ENCODE peak calls at places on chromosomes 13 and 19, in five cellular contexts. O, W, L, J and S are unnamed samples.

GRCh38 chr13:112487127-112487517 is 100.8 kb downstream of the TUBGCP3 start:
- DNase-seq in O (no peak), W (no peak), L (no peak), J (no peak), S (no peak)

GRCh38 chr13:111219306-111219705 is 101.1 kb upstream of the TEX29 start:
- DNase-seq in O (no peak), W (no peak), L (peak), J (no peak), S (peak)

GRCh38 chr19:55464039-55464668 is 397 bp downstream of the C19orf85 start:
- DNase-seq in O (no peak), W (no peak), L (no peak), J (no peak), S (no peak)

GRCh38 chr13:114118763-114119123 is 13.7 kb downstream of the RASA3 start:
- DNase-seq in O (no peak), W (no peak), L (peak), J (no peak), S (peak)

GRCh38 chr13:109593230-109593629 is 193.2 kb downstream of the IRS2 start:
- DNase-seq in O (no peak), W (no peak), L (no peak), J (no peak), S (no peak)

GRCh38 chr19:49327878-49328544 is 3.0 kb upstream of the SLC6A16 start:
- DNase-seq in O (no peak), W (no peak), L (peak), J (no peak), S (no peak)

GRCh38 chr13:50993908-50994307 is 84.3 kb downstream of the RNASEH2B start:
- DNase-seq in O (no peak), W (no peak), L (peak), J (no peak), S (no peak)

GRCh38 chr13:98228661-98229349 is 51.7 kb upstream of the RNF113B start:
- DNase-seq in O (no peak), W (no peak), L (no peak), J (no peak), S (no peak)

GRCh38 chr13:30751183-30751933 is 16.0 kb downstream of the ALOX5AP start:
- DNase-seq in O (no peak), W (no peak), L (no peak), J (no peak), S (no peak)

GRCh38 chr19:3821857-3822364 is 35.7 kb upstream of the MATK start:
- DNase-seq in O (peak), W (no peak), L (peak), J (peak), S (peak)

GRCh38 chr19:30358821-30359580 is 13.2 kb upstream of the ZNF536 start:
- DNase-seq in O (no peak), W (no peak), L (no peak), J (no peak), S (no peak)

GRCh38 chr19:49936549-49936948 is 7.2 kb upstream of the NUP62 start:
- DNase-seq in O (no peak), W (no peak), L (no peak), J (no peak), S (no peak)

GRCh38 chr13:93183302-93183701 is 43.3 kb upstream of the GPC6 start:
- DNase-seq in O (no peak), W (no peak), L (no peak), J (no peak), S (no peak)

GRCh38 chr13:52922961-52923360 is 74.5 kb upstream of the PCDH8 start:
- DNase-seq in O (no peak), W (no peak), L (no peak), J (no peak), S (no peak)

GRCh38 chr13:110924639-110924934 is 9.7 kb upstream of the ANKRD10 start:
- DNase-seq in O (no peak), W (peak), L (no peak), J (no peak), S (no peak)

DNA sequence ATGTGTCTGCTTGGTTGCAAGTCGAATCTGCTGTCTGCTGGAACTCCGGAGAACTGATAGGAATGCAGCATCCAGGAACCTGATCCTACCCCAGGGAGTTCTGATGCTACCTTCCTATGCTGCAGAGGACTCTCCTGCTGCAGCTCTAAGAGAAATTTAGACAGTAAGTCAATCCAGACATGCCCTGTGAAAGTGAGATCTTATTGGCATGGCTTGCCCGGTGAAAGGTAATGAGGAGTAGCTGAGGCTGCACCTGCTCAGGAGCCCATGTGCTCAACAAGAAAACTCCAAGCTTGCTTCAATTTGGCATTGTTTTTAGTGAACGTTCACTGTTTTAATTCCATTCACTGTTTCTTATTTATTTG is 217.3 kb upstream of the SERP2 start:
- DNase-seq in O (no peak), W (no peak), L (no peak), J (no peak), S (no peak)
- H3K27ac ChIP-seq in O (no peak), W (no peak), L (no peak), J (no peak), S (no peak)

DNA sequence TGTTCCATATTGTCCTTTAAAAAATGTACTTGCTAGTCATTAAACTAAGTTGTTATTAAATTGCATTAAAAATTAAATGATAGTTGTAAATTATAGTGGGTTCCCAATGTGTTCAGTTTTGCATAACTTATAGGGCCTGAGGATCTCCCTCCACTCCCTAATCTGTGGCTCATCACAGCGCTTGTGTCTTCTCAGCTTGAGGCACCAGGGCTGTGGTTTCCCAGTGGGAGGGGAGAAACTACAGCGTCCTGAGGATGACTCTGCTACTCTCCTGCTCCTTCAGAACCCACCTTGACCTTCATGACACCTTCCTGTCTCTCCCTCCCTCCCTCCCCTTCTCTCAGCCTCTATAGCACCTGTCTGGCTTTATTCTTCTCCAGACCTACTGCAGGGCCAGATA is 1.4 kb downstream of the SGCG start:
- DNase-seq in O (no peak), W (no peak), L (no peak), J (no peak), S (no peak)
- H3K4me3 ChIP-seq in O (no peak), W (no peak), L (no peak), J (no peak), S (no peak)

DNA sequence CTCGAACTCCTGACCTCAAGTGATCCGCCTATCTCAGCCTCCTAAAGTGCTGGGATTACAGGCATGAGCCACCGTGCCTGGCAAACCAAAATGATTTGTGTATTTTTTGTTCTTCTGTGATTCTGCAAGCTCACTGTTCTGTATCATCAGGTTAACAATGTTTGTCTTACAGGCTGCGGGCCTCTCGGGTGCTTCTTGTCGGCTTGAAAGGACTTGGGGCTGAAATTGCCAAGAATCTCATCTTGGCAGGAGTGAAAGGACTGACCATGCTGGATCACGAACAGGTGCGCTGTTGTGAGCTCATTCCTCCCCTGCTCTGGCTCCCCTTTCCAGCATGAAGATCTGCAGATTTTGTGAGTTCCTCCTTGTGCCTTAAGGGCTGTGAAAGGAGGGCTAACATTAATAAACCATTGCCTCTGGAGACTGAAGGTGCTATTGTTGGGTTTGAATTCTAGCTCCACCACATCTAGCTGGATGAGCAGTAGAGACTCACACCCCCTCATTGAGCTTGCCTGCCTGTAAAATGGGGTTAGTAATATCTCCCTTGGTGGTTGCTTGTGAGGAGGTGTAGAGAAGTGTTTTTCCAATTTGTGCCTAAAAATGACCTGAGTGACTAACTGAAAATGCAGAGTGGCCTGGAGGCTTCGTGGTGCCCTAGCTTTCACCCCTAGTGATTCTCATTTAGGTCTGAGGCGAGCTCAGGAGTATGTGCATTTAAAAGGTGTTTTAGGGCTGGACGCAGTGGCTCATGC is 12.9 kb downstream of the SAE1 start:
- DNase-seq in O (no peak), W (no peak), L (no peak), J (no peak), S (peak)
- H3K27ac ChIP-seq in O (peak), W (no peak), L (no peak), J (no peak), S (peak)

GRCh38 chr19:5966941-5967340 is 11.0 kb downstream of the RANBP3 start:
- DNase-seq in O (no peak), W (no peak), L (no peak), J (no peak), S (no peak)

GRCh38 chr19:5969476-5969875 is 8.5 kb downstream of the RANBP3 start:
- DNase-seq in O (no peak), W (no peak), L (no peak), J (no peak), S (no peak)

GRCh38 chr19:5967571-5967970 is 10.4 kb downstream of the RANBP3 start:
- DNase-seq in O (no peak), W (no peak), L (no peak), J (no peak), S (no peak)

GRCh38 chr19:5968431-5969373 is 9.2 kb downstream of the RANBP3 start:
- DNase-seq in O (no peak), W (no peak), L (no peak), J (peak), S (peak)

DNA sequence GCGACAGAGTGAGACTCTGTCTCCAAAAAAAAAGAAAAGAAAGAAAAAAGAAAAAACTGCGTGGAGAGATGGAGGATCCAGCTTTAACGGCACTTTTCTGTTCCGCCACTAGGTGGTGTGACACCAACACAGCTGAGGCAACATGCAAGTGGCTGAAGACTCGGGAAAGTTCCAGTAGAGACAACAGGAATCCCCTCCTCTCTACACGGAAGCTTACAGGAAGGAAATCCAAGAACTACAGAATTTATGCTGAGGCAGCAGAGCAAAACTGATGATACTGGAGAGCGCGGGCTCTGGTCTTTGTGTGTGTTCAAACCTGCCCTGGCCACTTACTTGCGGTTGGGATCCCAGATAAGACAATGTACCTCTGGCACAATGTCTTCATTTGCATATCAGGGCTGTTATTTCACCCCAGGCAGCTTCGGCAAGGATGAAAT is 9.9 kb downstream of the RANBP3 start:
- DNase-seq in O (peak), W (peak), L (peak), J (peak), S (peak)
- H3K4me3 ChIP-seq in O (no peak), W (no peak), L (no peak), J (no peak), S (peak)

DNA sequence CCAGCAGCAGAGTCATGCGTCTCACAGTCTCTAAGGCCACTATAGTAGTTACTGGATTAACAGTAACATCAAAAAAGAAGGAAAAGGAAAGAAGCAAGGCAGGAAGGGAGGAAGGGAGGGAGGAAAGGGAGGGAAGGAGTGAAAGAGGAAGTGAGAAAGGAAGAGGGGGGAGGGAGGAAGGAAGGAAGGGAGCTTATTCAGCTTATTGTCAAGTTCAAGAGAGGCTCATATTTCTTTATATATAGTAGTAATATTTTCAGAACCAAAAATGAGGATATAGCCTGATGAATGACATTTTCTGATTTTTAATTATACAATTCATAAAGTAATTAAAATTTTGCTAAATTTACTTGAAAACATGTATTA is 17.7 kb upstream of the RUBCNL start:
- DNase-seq in O (no peak), W (no peak), L (no peak), J (no peak), S (no peak)
- H3K27ac ChIP-seq in O (no peak), W (no peak), L (no peak), J (no peak), S (no peak)

GRCh38 chr19:1169921-1170885 is 3.9 kb downstream of the SBNO2 start:
- DNase-seq in O (peak), W (no peak), L (peak), J (peak), S (no peak)

GRCh38 chr19:1172353-1173159 is 1.5 kb downstream of the SBNO2 start:
- DNase-seq in O (peak), W (peak), L (peak), J (peak), S (peak)

GRCh38 chr19:1168877-1169791 is 4.9 kb downstream of the SBNO2 start:
- DNase-seq in O (peak), W (peak), L (peak), J (peak), S (peak)

GRCh38 chr19:1171755-1172352 is 2.2 kb downstream of the SBNO2 start:
- DNase-seq in O (no peak), W (no peak), L (no peak), J (peak), S (peak)

DNA sequence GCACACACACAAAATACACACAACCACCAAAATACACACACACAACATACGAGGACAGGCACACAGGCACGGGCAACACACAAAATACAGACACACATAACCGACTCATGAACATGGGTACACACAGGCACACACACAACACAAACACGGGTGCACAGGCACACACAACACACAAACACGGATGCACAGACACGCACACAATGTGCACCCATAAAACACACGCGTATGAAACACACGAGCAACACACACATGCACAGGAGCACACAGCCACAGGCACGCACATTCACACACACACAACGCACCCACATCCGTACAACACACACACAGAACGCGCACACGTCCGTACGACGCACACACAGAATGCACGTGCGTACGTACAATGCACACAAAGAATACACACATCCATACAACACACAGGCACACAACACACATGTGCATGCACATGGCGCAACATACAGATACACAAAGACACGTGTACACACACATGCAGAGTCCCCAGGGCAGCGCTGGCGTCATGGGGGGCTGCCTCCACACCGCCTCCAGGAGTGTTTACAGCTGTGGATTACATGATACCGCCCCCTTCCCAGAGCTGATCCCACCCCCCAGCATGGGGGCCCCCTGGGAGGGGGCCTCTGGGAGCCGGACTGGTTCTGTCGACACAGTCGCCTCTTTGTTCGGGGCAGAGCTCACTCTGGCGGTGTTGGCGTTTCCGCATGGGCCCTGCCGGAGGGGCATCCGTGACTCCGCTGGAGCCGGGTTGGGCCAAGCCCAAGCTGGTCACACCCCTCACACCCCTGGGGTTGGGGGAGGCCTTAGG is 2.9 kb downstream of the SBNO2 start:
- DNase-seq in O (no peak), W (no peak), L (peak), J (no peak), S (no peak)
- H3K4me3 ChIP-seq in O (peak), W (no peak), L (peak), J (peak), S (peak)

GRCh38 chr19:6887326-6887725 is at the start of gene ADGRE1:
- DNase-seq in O (no peak), W (no peak), L (no peak), J (peak), S (no peak)

GRCh38 chr19:6888967-6889366 is 1.6 kb downstream of the ADGRE1 start:
- DNase-seq in O (no peak), W (no peak), L (no peak), J (no peak), S (no peak)

GRCh38 chr19:6890421-6890913 is 3.1 kb downstream of the ADGRE1 start:
- DNase-seq in O (no peak), W (no peak), L (no peak), J (no peak), S (no peak)

GRCh38 chr19:6890938-6891337 is 3.6 kb downstream of the ADGRE1 start:
- DNase-seq in O (no peak), W (no peak), L (no peak), J (no peak), S (no peak)

GRCh38 chr19:6886272-6886671 is 1.1 kb upstream of the ADGRE1 start:
- DNase-seq in O (no peak), W (no peak), L (no peak), J (no peak), S (no peak)
- H3K27ac ChIP-seq in O (no peak), W (no peak), L (no peak), J (no peak), S (no peak)

GRCh38 chr13:40992678-40993077 is 26.4 kb downstream of the ELF1 start:
- DNase-seq in O (no peak), W (no peak), L (no peak), J (no peak), S (no peak)
- H3K4me3 ChIP-seq in O (no peak), W (no peak), L (no peak), J (no peak), S (no peak)